ENCODE peak calls at places on chromosomes 6 and 20, in seven cellular contexts. V, T, X, N, I, C and U are unnamed samples.

GRCh38 chr20:43840382-43841070 is 74.1 kb upstream of the TOX2 start:
- DNase-seq in C (no peak), V (peak; percentile 39), I (no peak), X (peak; percentile 50), T (no peak), N (peak; percentile 41), U (no peak)

GRCh38 chr6:156167289-156168076 is 609.7 kb upstream of the ARID1B start:
- DNase-seq in T (no peak), I (no peak), V (no peak), N (peak; percentile 5), C (peak; percentile 44), X (no peak), U (no peak)

GRCh38 chr6:121260651-121261102 is 73.6 kb downstream of the TBC1D32 start:
- DNase-seq in V (no peak), N (peak; percentile 79), X (no peak), T (peak; percentile 24), I (no peak), C (peak; percentile 67), U (no peak)

GRCh38 chr6:25482996-25483395 is 169.0 kb upstream of the SCGN start:
- DNase-seq in C (no peak), I (no peak), T (no peak), V (no peak), X (no peak), N (peak; percentile 61), U (no peak)

GRCh38 chr6:65450451-65450850 is 256.6 kb downstream of the EYS start:
- DNase-seq in C (no peak), T (no peak), V (no peak), N (no peak), X (no peak), I (no peak), U (no peak)

GRCh38 chr6:64590965-64591364 is 955.4 kb downstream of the PHF3 start:
- DNase-seq in C (no peak), T (no peak), X (no peak), I (no peak), V (no peak), N (no peak), U (no peak)

GRCh38 chr6:142265476-142265875 is 36.3 kb upstream of the ADGRG6 start:
- DNase-seq in I (no peak), X (no peak), V (no peak), C (no peak), T (no peak), N (no peak), U (no peak)

GRCh38 chr6:68635706-68636513 is 828 bp downstream of the ADGRB3 start:
- DNase-seq in X (no peak), N (peak; percentile 36), T (peak; percentile 30), C (peak; percentile 17), V (no peak), I (no peak), U (no peak)

GRCh38 chr6:3442444-3443220 is 14.2 kb downstream of the SLC22A23 start:
- DNase-seq in N (peak; percentile 82), C (no peak), V (no peak), I (no peak), X (no peak), T (peak; percentile 67), U (no peak)

GRCh38 chr6:45746046-45746445 is 269.6 kb downstream of the CLIC5 start:
- DNase-seq in N (peak; percentile 88), V (no peak), C (no peak), T (peak; percentile 48), I (no peak), X (no peak), U (no peak)

GRCh38 chr6:11197846-11198245 is 34.6 kb downstream of the NEDD9 start:
- DNase-seq in T (no peak), V (no peak), I (no peak), C (no peak), N (no peak), X (no peak), U (no peak)

GRCh38 chr6:16555550-16555949 is 205.7 kb downstream of the ATXN1 start:
- DNase-seq in T (no peak), C (no peak), I (no peak), V (no peak), X (no peak), N (no peak), U (no peak)

GRCh38 chr6:111254779-111255166 is 167.5 kb downstream of the SLC16A10 start:
- DNase-seq in C (no peak), X (no peak), I (no peak), T (no peak), N (no peak), V (no peak), U (no peak)

GRCh38 chr6:52534966-52535390 is 41.9 kb downstream of the TRAM2 start:
- DNase-seq in C (no peak), T (no peak), V (peak; percentile 30), N (no peak), X (no peak), I (no peak), U (no peak)

GRCh38 chr20:32189691-32190607 is 17.6 kb downstream of the PLAGL2 start:
- DNase-seq in T (peak; percentile 73), V (no peak), X (peak; percentile 88), C (peak; percentile 51), I (peak; percentile 57), N (peak; percentile 40), U (no peak)

GRCh38 chr6:4644962-4645361 is 131.2 kb upstream of the CDYL start:
- DNase-seq in X (no peak), N (peak; percentile 39), V (no peak), I (no peak), C (no peak), T (no peak), U (no peak)

GRCh38 chr20:59821201-59821600 is 112.2 kb downstream of the SYCP2 start:
- DNase-seq in C (no peak), V (no peak), T (no peak), X (peak; percentile 62), N (no peak), I (no peak), U (peak; percentile 18)

GRCh38 chr20:44548171-44548678 is 26.4 kb upstream of the SERINC3 start:
- DNase-seq in T (peak; percentile 59), I (no peak), V (no peak), X (no peak), N (no peak), C (no peak), U (no peak)

GRCh38 chr20:15245896-15246295 is 908.5 kb upstream of the FLRT3 start:
- DNase-seq in I (no peak), V (no peak), N (no peak), X (no peak), T (no peak), C (no peak), U (no peak)

GRCh38 chr20:49893242-49894072 is 21.9 kb downstream of the SPATA2 start:
- DNase-seq in T (peak; percentile 63), X (no peak), C (no peak), I (no peak), N (no peak), V (no peak), U (no peak)

GRCh38 chr6:152981989-152982767 is 663 bp downstream of the FBXO5 start:
- DNase-seq in X (no peak), V (no peak), T (no peak), C (peak; percentile 15), N (no peak), I (no peak), U (no peak)

GRCh38 chr6:152979116-152979515 is 3.7 kb downstream of the FBXO5 start:
- DNase-seq in N (no peak), X (no peak), I (no peak), T (peak; percentile 29), V (no peak), C (no peak), U (no peak)

GRCh38 chr6:152982768-152983636 is at the start of gene FBXO5:
- DNase-seq in V (peak; percentile 92), T (peak; percentile 99), X (peak; percentile 99), I (peak; percentile 98), C (peak; percentile 97), N (peak; percentile 99), U (peak; percentile 96)

GRCh38 chr6:152981219-152981618 is 1.6 kb downstream of the FBXO5 start:
- DNase-seq in C (no peak), V (no peak), T (no peak), I (no peak), N (no peak), X (no peak), U (no peak)

DNA sequence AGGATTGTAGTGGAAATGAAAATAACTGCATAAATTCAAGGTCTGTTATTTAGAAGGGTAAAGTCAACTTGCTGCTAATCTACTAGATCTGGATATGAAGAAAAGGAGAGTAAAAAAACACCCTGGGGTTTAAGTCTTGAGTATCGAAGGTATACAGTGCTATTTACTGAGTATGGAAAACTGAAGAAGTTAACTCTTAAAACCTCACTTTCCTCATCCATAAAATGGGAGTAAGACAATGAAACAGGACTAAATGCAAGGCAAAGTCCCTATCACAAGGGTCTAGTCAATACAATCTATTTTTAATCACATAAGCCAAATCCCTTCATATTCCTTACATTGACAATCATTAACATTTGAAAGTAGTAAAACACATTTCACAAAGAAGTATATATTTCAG is 2.2 kb downstream of the FBXO5 start:
- DNase-seq in I (no peak), V (no peak), X (no peak), C (no peak), T (no peak), N (no peak), U (no peak)
- H3K4me3 ChIP-seq in I (no peak overlapping the region), V (peak overlapping the region; percentile 93), X (no peak overlapping the region), C (no peak overlapping the region), T (peak overlapping the region; percentile 98), N (no peak overlapping the region), U (no peak overlapping the region)

GRCh38 chr6:32442977-32443552 is 3.4 kb downstream of the HLA-DRA start:
- DNase-seq in C (no peak), I (no peak), X (no peak), V (no peak), T (no peak), N (no peak), U (no peak)
- H3K4me3 ChIP-seq in C (no peak overlapping the region), I (no peak overlapping the region), X (no peak overlapping the region), V (peak overlapping the region; percentile 83), T (no peak overlapping the region), N (no peak overlapping the region), U (no peak overlapping the region)

GRCh38 chr6:9461161-9461560 is 953.7 kb downstream of the TFAP2A start:
- DNase-seq in I (no peak), V (no peak), N (no peak), C (no peak), T (no peak), X (no peak), U (no peak)

GRCh38 chr6:9458424-9458823 is 956.5 kb downstream of the TFAP2A start:
- DNase-seq in N (no peak), I (no peak), C (no peak), T (no peak), X (no peak), V (no peak), U (no peak)

GRCh38 chr6:9455794-9456193 is 959.1 kb downstream of the TFAP2A start:
- DNase-seq in V (no peak), N (no peak), I (no peak), T (no peak), C (no peak), X (no peak), U (no peak)

GRCh38 chr6:9456241-9456658 is 958.6 kb downstream of the TFAP2A start:
- DNase-seq in C (no peak), X (no peak), V (no peak), N (no peak), T (no peak), I (no peak), U (no peak)
- H3K4me3 ChIP-seq in C (no peak overlapping the region), X (no peak overlapping the region), V (no peak overlapping the region), N (no peak overlapping the region), T (no peak overlapping the region), I (no peak overlapping the region), U (no peak overlapping the region)

DNA sequence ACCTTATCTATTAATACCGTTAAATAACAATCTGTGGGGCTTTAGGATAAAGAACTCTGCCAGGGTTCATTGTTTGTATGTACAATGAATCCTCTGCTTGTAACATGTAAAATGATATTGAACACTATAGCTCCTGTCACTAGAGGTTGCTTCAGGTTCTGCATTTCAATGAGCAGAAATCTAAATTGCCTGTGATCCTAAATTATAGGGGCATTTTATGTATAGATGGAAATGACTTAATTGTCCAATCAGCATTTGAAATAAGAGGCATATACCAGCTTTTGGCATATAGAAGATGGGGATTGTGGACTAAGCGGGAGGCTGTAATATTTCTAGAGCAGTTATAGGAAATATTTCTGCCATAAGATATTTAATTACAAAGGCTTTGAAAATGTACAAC is 2.0 kb downstream of the NCOA3 start:
- DNase-seq in T (peak; percentile 14), C (no peak), X (no peak), N (no peak), I (no peak), V (no peak), U (no peak)
- H3K4me3 ChIP-seq in T (peak overlapping the region; percentile 92), C (peak overlapping the region; percentile 76), X (no peak overlapping the region), N (peak overlapping the region; percentile 89), I (peak overlapping the region; percentile 92), V (peak overlapping the region; percentile 97), U (no peak overlapping the region)